ENCODE peak calls at places on chromosomes 16 and 17, in seven cellular contexts. C is H9, H is IMR-90, R is mesenchymal stem cell, J is mesendoderm, Y is neuronal stem cell, Q is H1. P is an unnamed sample.

GRCh38 chr16:28823719-28824547 is 1.1 kb downstream of the ATXN2L start:
- DNase-seq in H (peak), R (peak), Y (peak), C (peak), J (peak), Q (peak), P (peak)

GRCh38 chr16:12057276-12057675 is 80.7 kb downstream of the SNX29 start:
- DNase-seq in H (peak), R (peak), J (peak), Y (no peak), C (no peak), Q (no peak), P (no peak)

GRCh38 chr17:63629627-63630026 is 7.4 kb downstream of the MAP3K3 start:
- DNase-seq in R (no peak), Q (no peak), Y (no peak), J (no peak), C (no peak), H (no peak), P (no peak)

GRCh38 chr16:23288726-23289512 is 13.2 kb upstream of the SCNN1B start:
- DNase-seq in Q (no peak), H (no peak), C (no peak), R (no peak), J (no peak), Y (no peak), P (no peak)

GRCh38 chr16:27239906-27240655 is 28.5 kb downstream of the NSMCE1 start:
- DNase-seq in R (peak), C (peak), Y (no peak), H (peak), J (no peak), Q (no peak), P (no peak)

GRCh38 chr16:53099318-53100130 is 44.7 kb downstream of the CHD9 start:
- DNase-seq in Q (peak), R (peak), C (peak), J (peak), H (peak), Y (peak), P (peak)

GRCh38 chr16:82855471-82855870 is 228.7 kb downstream of the CDH13 start:
- DNase-seq in C (no peak), Y (no peak), J (no peak), H (no peak), Q (no peak), R (no peak), P (no peak)

GRCh38 chr17:40958086-40958953 is 8.4 kb downstream of the KRT39 start:
- DNase-seq in C (no peak), Y (no peak), R (no peak), J (peak), Q (no peak), H (no peak), P (peak)

GRCh38 chr16:22664132-22664531 is 149.8 kb upstream of the HS3ST2 start:
- DNase-seq in Y (no peak), Q (no peak), H (no peak), C (peak), J (no peak), R (no peak), P (no peak)

GRCh38 chr16:49883111-49883829 is 27.4 kb upstream of the ZNF423 start:
- DNase-seq in C (no peak), Y (no peak), J (peak), Q (no peak), H (no peak), R (no peak), P (no peak)

GRCh38 chr17:81812571-81813370 is 8.8 kb downstream of the GCGR start:
- DNase-seq in H (no peak), J (no peak), C (no peak), Q (no peak), R (no peak), Y (no peak), P (no peak)

GRCh38 chr16:30092373-30093010 is 768 bp upstream of the TBX6 start:
- DNase-seq in R (peak), Y (peak), Q (peak), H (peak), C (peak), J (peak), P (peak)

GRCh38 chr16:81784042-81784785 is 5.1 kb downstream of the PLCG2 start:
- DNase-seq in J (peak), R (no peak), Y (no peak), Q (no peak), C (no peak), H (no peak), P (no peak)

GRCh38 chr17:40122466-40122943 is 734 bp downstream of the MSL1 start:
- DNase-seq in Y (no peak), H (peak), R (peak), J (peak), C (peak), Q (peak), P (peak)

GRCh38 chr17:74632196-74632540 is 8.6 kb upstream of the CD300E start:
- DNase-seq in H (no peak), C (peak), Q (no peak), R (no peak), Y (no peak), J (no peak), P (no peak)

GRCh38 chr17:50256826-50257573 is 17.3 kb upstream of the TMEM92 start:
- DNase-seq in R (no peak), Y (no peak), C (no peak), J (no peak), Q (no peak), H (no peak), P (no peak)

GRCh38 chr16:79653337-79654000 is 52.9 kb upstream of the MAF start:
- DNase-seq in Y (no peak), C (no peak), R (no peak), H (no peak), Q (no peak), J (no peak), P (no peak)

GRCh38 chr16:86239381-86239780 is 270.9 kb upstream of the FOXF1 start:
- DNase-seq in H (no peak), R (peak), C (no peak), Q (peak), J (peak), Y (no peak), P (no peak)

GRCh38 chr16:51638338-51639135 is 487.5 kb upstream of the SALL1 start:
- DNase-seq in Y (no peak), Q (no peak), R (peak), C (no peak), J (no peak), H (peak), P (no peak)

GRCh38 chr17:62126292-62126691 is 61.2 kb upstream of the MED13 start:
- DNase-seq in Q (no peak), C (no peak), Y (no peak), R (no peak), J (no peak), H (no peak), P (no peak)

GRCh38 chr16:58127033-58127556 is 2.1 kb downstream of the CFAP20 start:
- DNase-seq in Q (no peak), H (peak), J (peak), R (peak), C (no peak), Y (no peak), P (no peak)

GRCh38 chr16:67445913-67446907 is 15.3 kb downstream of the HSD11B2 start:
- DNase-seq in R (no peak), Q (no peak), H (no peak), Y (no peak), C (no peak), J (no peak), P (no peak)

GRCh38 chr16:56491657-56492261 is 28.1 kb downstream of the BBS2 start:
- DNase-seq in H (no peak), R (no peak), Y (no peak), C (no peak), J (no peak), Q (no peak), P (no peak)

GRCh38 chr16:51062039-51062438 is 89.0 kb downstream of the SALL1 start:
- DNase-seq in Y (no peak), Q (no peak), H (no peak), J (no peak), R (no peak), C (no peak), P (peak)

GRCh38 chr17:17062356-17062755 is 20.1 kb downstream of the MPRIP start:
- DNase-seq in Q (no peak), R (peak), J (no peak), C (peak), Y (no peak), H (no peak), P (no peak)

GRCh38 chr17:54694287-54694887 is 206.3 kb upstream of the TOM1L1 start:
- DNase-seq in Q (no peak), Y (no peak), C (no peak), H (no peak), J (no peak), R (no peak), P (no peak)

GRCh38 chr17:157901-158300 is 20.5 kb downstream of the SCGB1C2 start:
- DNase-seq in C (no peak), R (no peak), Y (no peak), J (no peak), H (no peak), Q (no peak), P (no peak)

GRCh38 chr17:10063730-10064221 is 134.6 kb downstream of the GAS7 start:
- DNase-seq in R (peak), H (peak), J (no peak), C (no peak), Y (no peak), Q (no peak), P (peak)

GRCh38 chr17:74077231-74077630 is 126.2 kb upstream of the RPL38 start:
- DNase-seq in H (no peak), R (no peak), Q (no peak), J (no peak), C (no peak), Y (no peak), P (no peak)

GRCh38 chr17:57755479-57756070 is 10.5 kb upstream of the CCDC182 start:
- DNase-seq in J (peak), R (no peak), H (no peak), Y (no peak), C (no peak), Q (no peak), P (no peak)

GRCh38 chr17:7932949-7933348 is 943 bp downstream of the CNTROB start:
- DNase-seq in Y (no peak), H (peak), J (peak), R (peak), C (peak), Q (peak), P (peak)

GRCh38 chr17:67290244-67290993 is 45.4 kb upstream of the HELZ start:
- DNase-seq in H (no peak), R (no peak), Y (no peak), J (no peak), C (no peak), Q (no peak), P (no peak)

GRCh38 chr16:14151256-14152030 is 80.3 kb downstream of the MRTFB start:
- DNase-seq in C (no peak), J (no peak), Q (no peak), R (peak), Y (no peak), H (no peak), P (no peak)

DNA sequence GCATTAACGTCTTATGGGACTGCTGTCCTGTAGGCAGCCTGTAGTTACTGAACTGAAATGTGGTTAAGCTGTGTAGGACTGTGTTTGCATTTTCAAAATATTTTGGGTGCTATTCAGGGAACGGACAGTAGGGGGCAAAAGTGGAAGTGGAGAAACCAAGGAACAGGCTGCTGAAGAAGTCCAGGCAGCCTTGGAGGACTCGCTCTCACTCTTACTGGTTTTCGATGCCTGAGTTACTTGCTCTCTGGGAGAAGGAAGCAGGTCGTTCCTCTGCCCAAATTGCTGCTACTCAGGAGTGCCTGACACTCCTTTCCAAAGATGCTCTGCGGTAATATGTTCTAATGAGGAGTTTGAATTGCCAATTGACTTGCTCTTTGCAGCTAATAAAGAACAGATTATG is 64.5 kb upstream of the RBFOX1 start:
- DNase-seq in R (no peak), Q (peak), C (peak), Y (peak), J (peak), H (no peak), P (no peak)
- H3K4me2 ChIP-seq in R (no peak), Q (no peak), C (no peak), Y (no peak), J (no peak), H (no peak), P (no peak)

DNA sequence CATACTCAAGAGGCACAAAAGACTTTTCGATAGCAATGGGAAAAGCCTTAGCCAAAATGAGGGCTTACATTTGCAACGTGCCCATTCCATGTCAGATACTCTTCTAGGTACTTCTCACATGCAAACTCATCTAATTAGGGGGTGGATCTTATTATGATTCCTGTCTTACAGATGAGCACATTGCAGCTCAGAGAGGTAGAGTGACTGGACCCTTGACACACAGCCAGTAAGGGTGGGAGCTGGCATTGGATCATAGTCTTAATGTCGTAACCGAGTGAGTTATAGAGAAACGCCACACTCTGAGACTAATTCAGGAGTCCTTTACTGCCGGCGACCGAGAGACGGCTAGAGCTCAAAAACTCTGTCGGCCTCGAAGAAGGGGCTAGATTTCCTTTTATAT is 78.8 kb upstream of the GRIN2A start:
- DNase-seq in Y (no peak), H (no peak), R (no peak), Q (no peak), C (no peak), J (no peak), P (no peak)
- H3K4ac ChIP-seq in Y (no peak), H (no peak), R (no peak), Q (no peak), C (no peak), J (no peak), P (no peak)

GRCh38 chr16:77531741-77532140 is 96.9 kb upstream of the ADAMTS18 start:
- DNase-seq in C (no peak), Y (no peak), J (no peak), H (peak), Q (no peak), R (peak), P (no peak)
- H4K8ac ChIP-seq in C (no peak), Y (no peak), J (no peak), H (no peak), Q (no peak), R (no peak), P (no peak)

GRCh38 chr16:31094088-31094423 is 541 bp downstream of the VKORC1 start:
- DNase-seq in R (no peak), C (peak), Y (peak), J (peak), Q (no peak), H (no peak), P (no peak)

GRCh38 chr16:31105677-31106213 is 2.4 kb upstream of the BCKDK start:
- DNase-seq in C (peak), H (no peak), R (peak), J (peak), Y (peak), Q (peak), P (peak)

GRCh38 chr16:31094424-31095120 is at the start of gene VKORC1:
- DNase-seq in C (peak), H (peak), J (peak), Y (peak), R (peak), Q (peak), P (peak)

DNA sequence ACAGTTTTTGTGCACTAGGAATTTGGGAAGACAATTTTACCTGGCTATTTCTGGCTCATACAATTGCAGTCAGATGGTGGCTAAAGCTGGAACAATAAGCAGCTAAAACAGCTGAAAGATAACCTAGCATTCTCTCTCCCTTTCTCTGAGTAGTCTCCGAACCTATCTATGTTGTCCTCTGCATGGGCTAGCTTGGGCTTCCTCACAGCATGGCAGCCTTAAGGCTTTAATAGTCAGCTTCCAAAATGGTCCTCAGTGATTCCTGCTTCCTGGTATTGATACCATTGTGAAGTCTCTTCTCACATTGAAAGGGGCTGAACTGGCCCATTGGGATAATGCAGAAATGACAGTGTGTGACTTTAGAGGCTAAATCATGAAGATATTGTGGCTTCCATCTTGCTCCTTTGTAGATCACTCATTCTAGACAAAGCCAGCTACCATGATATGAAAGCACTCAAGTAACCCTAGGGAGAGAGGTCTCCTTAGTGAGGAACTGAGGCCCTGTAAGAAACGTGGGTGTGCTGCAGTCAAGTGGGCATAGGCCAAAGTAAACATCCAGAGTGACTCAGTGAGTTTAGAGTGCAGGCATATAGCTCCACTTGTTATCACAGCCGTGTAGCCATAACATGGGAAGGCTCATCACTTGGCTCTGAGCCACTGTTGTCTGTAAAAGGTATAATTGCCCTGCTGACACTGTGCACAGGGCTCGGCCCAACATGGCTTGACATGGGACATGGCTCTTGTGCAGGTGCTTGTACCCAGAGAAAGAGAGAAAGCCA is 5.5 kb upstream of the VKORC1 start:
- DNase-seq in Y (no peak), C (no peak), R (peak), J (no peak), H (peak), Q (no peak), P (no peak)
- H3K4me2 ChIP-seq in Y (no peak), C (no peak), R (no peak), J (no peak), H (no peak), Q (no peak), P (no peak)

GRCh38 chr17:48006936-48007703 is 30.5 kb downstream of the COPZ2 start:
- DNase-seq in Q (no peak), J (no peak), H (no peak), Y (no peak), R (no peak), C (no peak), P (no peak)
- H3K4ac ChIP-seq in Q (no peak), J (no peak), H (no peak), Y (no peak), R (no peak), C (no peak), P (no peak)

GRCh38 chr16:48450367-48450766 is 65.2 kb upstream of the SIAH1 start:
- DNase-seq in H (peak), J (no peak), C (no peak), Y (no peak), Q (no peak), R (no peak), P (no peak)

GRCh38 chr16:48452991-48453760 is 68.0 kb upstream of the SIAH1 start:
- DNase-seq in C (no peak), Q (no peak), Y (no peak), R (no peak), J (no peak), H (no peak), P (no peak)

GRCh38 chr16:48451323-48451722 is 66.1 kb upstream of the SIAH1 start:
- DNase-seq in J (no peak), Y (no peak), H (no peak), Q (no peak), R (no peak), C (no peak), P (no peak)

GRCh38 chr16:48448799-48449481 is 63.7 kb upstream of the SIAH1 start:
- DNase-seq in Q (no peak), C (no peak), J (no peak), Y (no peak), H (no peak), R (no peak), P (no peak)

GRCh38 chr16:48454051-48454450 is 68.8 kb upstream of the SIAH1 start:
- DNase-seq in J (no peak), Q (no peak), H (no peak), C (no peak), Y (no peak), R (no peak), P (no peak)
- H4K8ac ChIP-seq in J (no peak), Q (no peak), H (no peak), C (no peak), Y (no peak), R (no peak), P (no peak)

DNA sequence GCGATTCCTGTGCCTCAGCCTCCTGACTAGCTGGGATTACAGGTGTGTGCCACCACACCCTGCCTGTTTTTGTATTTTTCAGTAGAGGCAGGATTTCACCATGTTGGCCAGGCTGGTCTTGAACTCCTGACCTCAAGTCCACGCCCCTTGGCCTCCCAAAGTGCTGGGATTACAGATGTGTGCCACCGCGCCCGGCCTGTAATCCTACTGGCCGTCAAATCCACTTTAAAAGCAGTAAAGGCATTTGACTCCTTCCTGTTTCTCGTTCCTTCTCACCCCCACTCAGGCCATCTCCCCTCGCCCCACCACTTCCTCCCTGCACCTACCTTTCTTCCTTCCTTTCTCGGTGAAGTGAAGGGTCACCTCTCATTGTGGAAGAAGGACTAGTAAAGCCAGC is 69.4 kb upstream of the CREBBP start:
- DNase-seq in J (no peak), Y (no peak), R (no peak), Q (no peak), C (no peak), H (no peak), P (no peak)
- H3K4me2 ChIP-seq in J (no peak), Y (no peak), R (no peak), Q (no peak), C (no peak), H (peak), P (no peak)

P was measured in trophoblast cell.